ENCODE peak calls at places on chromosomes 2 and 18, in nine cellular contexts. One of them, this sample, is unnamed. For H3K27me3 and H3K4me1, the result is how much of the 10 kb centered on the place peaks cover.

GRCh38 chr2:127188797-127189196 is 31.3 kb downstream of the CYP27C1 start:
- DNase-seq in CD8-positive, alpha-beta memory T cell: no peak
- DNase-seq in heart left ventricle: no peak
- DNase-seq in mesenchymal stem cell: no peak
- DNase-seq in cardiac muscle cell: no peak
- DNase-seq in upper lobe of right lung: no peak
- DNase-seq in heart right ventricle: no peak
- DNase-seq in GM23248: no peak
- DNase-seq in IMR-90: no peak
- DNase-seq in this sample: no peak

GRCh38 chr2:72275084-72275483 is 127.4 kb upstream of the CYP26B1 start:
- DNase-seq in CD8-positive, alpha-beta memory T cell: no peak
- DNase-seq in heart left ventricle: no peak
- DNase-seq in mesenchymal stem cell: no peak
- DNase-seq in cardiac muscle cell: no peak
- DNase-seq in upper lobe of right lung: no peak
- DNase-seq in heart right ventricle: no peak
- DNase-seq in GM23248: no peak
- DNase-seq in IMR-90: no peak
- DNase-seq in this sample: no peak

GRCh38 chr18:59005266-59005665 is 134.4 kb upstream of the SEC11C start:
- DNase-seq in CD8-positive, alpha-beta memory T cell: no peak
- DNase-seq in heart left ventricle: peak
- DNase-seq in mesenchymal stem cell: peak
- DNase-seq in cardiac muscle cell: peak
- DNase-seq in upper lobe of right lung: no peak
- DNase-seq in heart right ventricle: peak
- DNase-seq in GM23248: peak
- DNase-seq in IMR-90: peak
- DNase-seq in this sample: peak

GRCh38 chr2:54984476-54984875 is 65.8 kb downstream of the RTN4 start:
- DNase-seq in CD8-positive, alpha-beta memory T cell: no peak
- DNase-seq in heart left ventricle: no peak
- DNase-seq in mesenchymal stem cell: no peak
- DNase-seq in cardiac muscle cell: no peak
- DNase-seq in upper lobe of right lung: no peak
- DNase-seq in heart right ventricle: no peak
- DNase-seq in GM23248: no peak
- DNase-seq in IMR-90: no peak
- DNase-seq in this sample: no peak

GRCh38 chr2:164328310-164328709 is 293.0 kb downstream of the GRB14 start:
- DNase-seq in CD8-positive, alpha-beta memory T cell: no peak
- DNase-seq in heart left ventricle: no peak
- DNase-seq in mesenchymal stem cell: no peak
- DNase-seq in cardiac muscle cell: no peak
- DNase-seq in upper lobe of right lung: no peak
- DNase-seq in heart right ventricle: no peak
- DNase-seq in GM23248: no peak
- DNase-seq in IMR-90: no peak
- DNase-seq in this sample: no peak

GRCh38 chr18:59085797-59086196 is 53.9 kb upstream of the SEC11C start:
- DNase-seq in CD8-positive, alpha-beta memory T cell: no peak
- DNase-seq in heart left ventricle: no peak
- DNase-seq in mesenchymal stem cell: peak
- DNase-seq in cardiac muscle cell: no peak
- DNase-seq in upper lobe of right lung: no peak
- DNase-seq in heart right ventricle: no peak
- DNase-seq in GM23248: peak
- DNase-seq in IMR-90: peak
- DNase-seq in this sample: no peak

GRCh38 chr2:88627856-88628568 is 748 bp upstream of the EIF2AK3 start:
- DNase-seq in CD8-positive, alpha-beta memory T cell: peak
- DNase-seq in heart left ventricle: peak
- DNase-seq in mesenchymal stem cell: peak
- DNase-seq in cardiac muscle cell: peak
- DNase-seq in upper lobe of right lung: peak
- DNase-seq in heart right ventricle: peak
- DNase-seq in GM23248: peak
- DNase-seq in IMR-90: peak
- DNase-seq in this sample: peak

GRCh38 chr2:190533968-190534309 is 583 bp downstream of the NEMP2 start:
- DNase-seq in CD8-positive, alpha-beta memory T cell: peak
- DNase-seq in heart left ventricle: no peak
- DNase-seq in mesenchymal stem cell: peak
- DNase-seq in cardiac muscle cell: no peak
- DNase-seq in upper lobe of right lung: no peak
- DNase-seq in heart right ventricle: no peak
- DNase-seq in GM23248: no peak
- DNase-seq in IMR-90: no peak
- DNase-seq in this sample: peak

GRCh38 chr2:68745006-68745405 is 10.4 kb downstream of the ARHGAP25 start:
- DNase-seq in CD8-positive, alpha-beta memory T cell: no peak
- DNase-seq in heart left ventricle: no peak
- DNase-seq in mesenchymal stem cell: no peak
- DNase-seq in cardiac muscle cell: no peak
- DNase-seq in upper lobe of right lung: no peak
- DNase-seq in heart right ventricle: no peak
- DNase-seq in GM23248: no peak
- DNase-seq in IMR-90: no peak
- DNase-seq in this sample: no peak

GRCh38 chr2:150872919-150873772 is 385.7 kb upstream of the RND3 start:
- DNase-seq in CD8-positive, alpha-beta memory T cell: no peak
- DNase-seq in heart left ventricle: no peak
- DNase-seq in mesenchymal stem cell: peak
- DNase-seq in cardiac muscle cell: peak
- DNase-seq in upper lobe of right lung: no peak
- DNase-seq in heart right ventricle: no peak
- DNase-seq in GM23248: no peak
- DNase-seq in IMR-90: peak
- DNase-seq in this sample: no peak

GRCh38 chr18:33022370-33022769 is 249.5 kb upstream of the KLHL14 start:
- DNase-seq in CD8-positive, alpha-beta memory T cell: no peak
- DNase-seq in heart left ventricle: no peak
- DNase-seq in mesenchymal stem cell: no peak
- DNase-seq in cardiac muscle cell: no peak
- DNase-seq in upper lobe of right lung: no peak
- DNase-seq in heart right ventricle: no peak
- DNase-seq in GM23248: no peak
- DNase-seq in IMR-90: no peak
- DNase-seq in this sample: no peak

GRCh38 chr2:31535753-31536152 is 45.0 kb downstream of the SRD5A2 start:
- DNase-seq in CD8-positive, alpha-beta memory T cell: no peak
- DNase-seq in heart left ventricle: no peak
- DNase-seq in mesenchymal stem cell: no peak
- DNase-seq in cardiac muscle cell: no peak
- DNase-seq in upper lobe of right lung: no peak
- DNase-seq in heart right ventricle: no peak
- DNase-seq in GM23248: no peak
- DNase-seq in IMR-90: no peak
- DNase-seq in this sample: no peak

GRCh38 chr18:40088130-40088529 is 1866.9 kb upstream of the PIK3C3 start:
- DNase-seq in CD8-positive, alpha-beta memory T cell: no peak
- DNase-seq in heart left ventricle: no peak
- DNase-seq in mesenchymal stem cell: no peak
- DNase-seq in cardiac muscle cell: no peak
- DNase-seq in upper lobe of right lung: no peak
- DNase-seq in heart right ventricle: no peak
- DNase-seq in GM23248: no peak
- DNase-seq in IMR-90: no peak
- DNase-seq in this sample: no peak

GRCh38 chr2:120350125-120350524 is 4.2 kb downstream of the INHBB start:
- DNase-seq in CD8-positive, alpha-beta memory T cell: no peak
- DNase-seq in heart left ventricle: no peak
- DNase-seq in mesenchymal stem cell: no peak
- DNase-seq in cardiac muscle cell: no peak
- DNase-seq in upper lobe of right lung: no peak
- DNase-seq in heart right ventricle: no peak
- DNase-seq in GM23248: no peak
- DNase-seq in IMR-90: no peak
- DNase-seq in this sample: no peak

GRCh38 chr2:216701544-216701943 is 6.2 kb upstream of the IGFBP5 start:
- DNase-seq in CD8-positive, alpha-beta memory T cell: no peak
- DNase-seq in heart left ventricle: no peak
- DNase-seq in mesenchymal stem cell: no peak
- DNase-seq in cardiac muscle cell: no peak
- DNase-seq in upper lobe of right lung: no peak
- DNase-seq in heart right ventricle: no peak
- DNase-seq in GM23248: no peak
- DNase-seq in IMR-90: no peak
- DNase-seq in this sample: no peak

GRCh38 chr18:66916834-66917233 is 312.9 kb upstream of the CDH19 start:
- DNase-seq in CD8-positive, alpha-beta memory T cell: no peak
- DNase-seq in heart left ventricle: no peak
- DNase-seq in mesenchymal stem cell: no peak
- DNase-seq in cardiac muscle cell: no peak
- DNase-seq in upper lobe of right lung: no peak
- DNase-seq in heart right ventricle: no peak
- DNase-seq in GM23248: no peak
- DNase-seq in IMR-90: no peak
- DNase-seq in this sample: no peak

GRCh38 chr18:44051088-44051487 is 629.6 kb upstream of the SETBP1 start:
- DNase-seq in CD8-positive, alpha-beta memory T cell: no peak
- DNase-seq in heart left ventricle: no peak
- DNase-seq in mesenchymal stem cell: no peak
- DNase-seq in cardiac muscle cell: peak
- DNase-seq in upper lobe of right lung: no peak
- DNase-seq in heart right ventricle: no peak
- DNase-seq in GM23248: no peak
- DNase-seq in IMR-90: no peak
- DNase-seq in this sample: no peak

GRCh38 chr2:121791801-121792221 is 36.4 kb downstream of the TSN start:
- DNase-seq in CD8-positive, alpha-beta memory T cell: no peak
- DNase-seq in heart left ventricle: no peak
- DNase-seq in mesenchymal stem cell: no peak
- DNase-seq in cardiac muscle cell: no peak
- DNase-seq in upper lobe of right lung: no peak
- DNase-seq in heart right ventricle: no peak
- DNase-seq in GM23248: no peak
- DNase-seq in IMR-90: no peak
- DNase-seq in this sample: no peak

DNA sequence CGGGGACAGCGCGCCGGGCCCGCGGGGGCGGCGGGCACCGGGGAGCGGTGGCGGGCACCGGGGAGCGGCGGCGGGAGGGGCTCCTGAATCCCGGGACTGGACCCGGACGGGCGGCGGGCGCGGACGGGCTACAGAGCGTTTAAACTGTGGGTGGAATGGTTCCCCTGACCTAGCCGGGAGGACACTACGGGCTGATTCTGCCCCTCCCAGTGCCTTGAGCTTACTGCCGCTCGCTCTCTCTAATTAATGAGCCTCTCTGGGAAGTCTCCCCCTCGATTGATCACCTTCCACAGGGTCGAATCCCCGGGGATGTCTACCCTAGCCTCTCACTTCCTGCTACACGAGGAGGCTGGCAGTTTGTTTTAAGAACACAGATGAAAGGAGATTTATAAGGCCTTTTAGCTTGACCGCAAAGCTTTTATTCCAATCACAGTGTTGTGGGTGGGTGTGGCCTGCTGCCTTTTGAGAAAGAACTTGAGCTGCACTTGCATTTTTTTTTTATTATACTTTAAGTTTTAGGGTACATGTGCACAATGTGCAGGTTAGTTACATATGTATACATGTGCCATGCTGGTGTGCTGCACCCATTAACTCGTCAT is 1.0 kb downstream of the GNAL start:
- DNase-seq in CD8-positive, alpha-beta memory T cell: no peak
- DNase-seq in heart left ventricle: no peak
- DNase-seq in mesenchymal stem cell: peak
- DNase-seq in cardiac muscle cell: no peak
- DNase-seq in upper lobe of right lung: no peak
- DNase-seq in heart right ventricle: peak
- DNase-seq in GM23248: peak
- DNase-seq in IMR-90: peak
- DNase-seq in this sample: no peak
- H3K27me3 ChIP-seq in CD8-positive, alpha-beta memory T cell: under half
- H3K27me3 ChIP-seq in heart left ventricle: under half
- H3K27me3 ChIP-seq in mesenchymal stem cell: under half
- H3K27me3 ChIP-seq in cardiac muscle cell: under half
- H3K27me3 ChIP-seq in upper lobe of right lung: under half
- H3K27me3 ChIP-seq in heart right ventricle: half or more
- H3K27me3 ChIP-seq in GM23248: under half
- H3K27me3 ChIP-seq in IMR-90: under half
- H3K27me3 ChIP-seq in this sample: under half

GRCh38 chr18:55511277-55511676 is 76.7 kb downstream of the TCF4 start:
- DNase-seq in CD8-positive, alpha-beta memory T cell: no peak
- DNase-seq in heart left ventricle: no peak
- DNase-seq in mesenchymal stem cell: no peak
- DNase-seq in cardiac muscle cell: no peak
- DNase-seq in upper lobe of right lung: no peak
- DNase-seq in heart right ventricle: no peak
- DNase-seq in GM23248: no peak
- DNase-seq in IMR-90: no peak
- DNase-seq in this sample: no peak
- H3K4me1 ChIP-seq in CD8-positive, alpha-beta memory T cell: under half
- H3K4me1 ChIP-seq in heart left ventricle: under half
- H3K4me1 ChIP-seq in mesenchymal stem cell: under half
- H3K4me1 ChIP-seq in cardiac muscle cell: under half
- H3K4me1 ChIP-seq in upper lobe of right lung: under half
- H3K4me1 ChIP-seq in heart right ventricle: half or more
- H3K4me1 ChIP-seq in GM23248: half or more
- H3K4me1 ChIP-seq in IMR-90: under half
- H3K4me1 ChIP-seq in this sample: under half

DNA sequence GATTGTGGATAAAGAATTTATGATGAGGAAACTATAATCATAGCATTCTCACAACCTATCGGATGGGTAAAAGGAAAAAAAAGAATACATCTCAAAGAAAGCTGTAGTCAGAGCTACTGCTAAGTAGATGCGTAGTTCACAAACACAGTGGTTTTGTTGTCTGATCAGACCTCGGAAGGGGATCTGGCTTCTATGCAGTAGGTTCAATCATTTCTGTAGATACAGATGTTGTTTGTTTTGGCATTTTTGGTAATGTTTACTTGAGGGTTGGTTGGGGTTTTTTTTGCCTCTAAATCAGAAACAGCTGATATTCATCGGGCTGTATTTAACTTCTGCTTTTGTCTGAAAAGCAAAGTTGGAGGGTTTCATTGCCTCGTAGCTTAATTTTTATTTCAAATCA is 42.1 kb downstream of the NPAS2 start:
- DNase-seq in CD8-positive, alpha-beta memory T cell: no peak
- DNase-seq in heart left ventricle: no peak
- DNase-seq in mesenchymal stem cell: no peak
- DNase-seq in cardiac muscle cell: no peak
- DNase-seq in upper lobe of right lung: no peak
- DNase-seq in heart right ventricle: no peak
- DNase-seq in GM23248: no peak
- DNase-seq in IMR-90: no peak
- DNase-seq in this sample: no peak
- H3K27ac ChIP-seq in CD8-positive, alpha-beta memory T cell: no peak
- H3K27ac ChIP-seq in heart left ventricle: no peak
- H3K27ac ChIP-seq in mesenchymal stem cell: no peak
- H3K27ac ChIP-seq in cardiac muscle cell: no peak
- H3K27ac ChIP-seq in upper lobe of right lung: no peak
- H3K27ac ChIP-seq in heart right ventricle: no peak
- H3K27ac ChIP-seq in GM23248: no peak
- H3K27ac ChIP-seq in IMR-90: no peak
- H3K27ac ChIP-seq in this sample: no peak

GRCh38 chr2:238164906-238165287 is 6.1 kb downstream of the ERFE start:
- DNase-seq in CD8-positive, alpha-beta memory T cell: no peak
- DNase-seq in heart left ventricle: peak
- DNase-seq in mesenchymal stem cell: no peak
- DNase-seq in cardiac muscle cell: no peak
- DNase-seq in upper lobe of right lung: peak
- DNase-seq in heart right ventricle: no peak
- DNase-seq in GM23248: no peak
- DNase-seq in IMR-90: no peak
- DNase-seq in this sample: no peak
- H3K27me3 ChIP-seq in CD8-positive, alpha-beta memory T cell: under half
- H3K27me3 ChIP-seq in heart left ventricle: under half
- H3K27me3 ChIP-seq in mesenchymal stem cell: under half
- H3K27me3 ChIP-seq in cardiac muscle cell: half or more
- H3K27me3 ChIP-seq in upper lobe of right lung: under half
- H3K27me3 ChIP-seq in heart right ventricle: under half
- H3K27me3 ChIP-seq in GM23248: under half
- H3K27me3 ChIP-seq in IMR-90: under half
- H3K27me3 ChIP-seq in this sample: under half

GRCh38 chr2:96879545-96880040 is 9.7 kb upstream of the SEMA4C start:
- DNase-seq in CD8-positive, alpha-beta memory T cell: no peak
- DNase-seq in heart left ventricle: no peak
- DNase-seq in mesenchymal stem cell: no peak
- DNase-seq in cardiac muscle cell: no peak
- DNase-seq in upper lobe of right lung: no peak
- DNase-seq in heart right ventricle: no peak
- DNase-seq in GM23248: no peak
- DNase-seq in IMR-90: no peak
- DNase-seq in this sample: no peak
- H3K4me1 ChIP-seq in CD8-positive, alpha-beta memory T cell: under half
- H3K4me1 ChIP-seq in heart left ventricle: under half
- H3K4me1 ChIP-seq in mesenchymal stem cell: under half
- H3K4me1 ChIP-seq in cardiac muscle cell: under half
- H3K4me1 ChIP-seq in upper lobe of right lung: under half
- H3K4me1 ChIP-seq in heart right ventricle: under half
- H3K4me1 ChIP-seq in GM23248: under half
- H3K4me1 ChIP-seq in IMR-90: under half
- H3K4me1 ChIP-seq in this sample: under half